ENCODE peak calls at places on chromosome 7, in ten cellular contexts. O is SHP77; K is caudate nucleus; V is skeletal muscle cell; A is DMS79 treated with DMSO at 0.1 percent for 48 hours; D is iPS-NIHi11; W is posterior cingulate gyrus; L is fibroblast of pulmonary artery; Z is activated naive CD4-positive, alpha-beta T cell; F is RWPE1. S is an unnamed sample.

GRCh38 chr7:47539398-47540052 is 42.4 kb downstream of the TNS3 start:
- DNase-seq in O (no peak), K (no peak), V (no peak), A (no peak), D (no peak), W (no peak), L (no peak), Z (no peak), F (no peak), S (no peak)

GRCh38 chr7:46178685-46179084 is 257.6 kb upstream of the IGFBP3 start:
- DNase-seq in O (no peak), K (no peak), V (peak; percentile 27), A (no peak), D (no peak), W (no peak), L (peak; percentile 36), Z (no peak), F (no peak), S (no peak)

GRCh38 chr7:100369105-100369504 is 4.2 kb upstream of the PILRA start:
- DNase-seq in O (no peak), K (no peak), V (no peak), A (no peak), D (no peak), W (no peak), L (no peak), Z (no peak), F (no peak), S (no peak)

GRCh38 chr7:47783456-47784240 is 164.6 kb downstream of the PKD1L1 start:
- DNase-seq in O (no peak), K (no peak), V (peak; percentile 90), A (no peak), D (no peak), W (no peak), L (peak; percentile 96), Z (no peak), F (peak; percentile 70), S (peak; percentile 70)

GRCh38 chr7:151820486-151821105 is 56.3 kb downstream of the PRKAG2 start:
- DNase-seq in O (no peak), K (no peak), V (no peak), A (no peak), D (no peak), W (peak; percentile 10), L (no peak), Z (no peak), F (no peak), S (no peak)

GRCh38 chr7:100493476-100494264 is 9.9 kb downstream of the NYAP1 start:
- DNase-seq in O (no peak), K (peak; percentile 43), V (no peak), A (no peak), D (peak; percentile 53), W (peak; percentile 49), L (no peak), Z (peak; percentile 28), F (no peak), S (no peak)

GRCh38 chr7:24029068-24029467 is 254.9 kb upstream of the NPY start:
- DNase-seq in O (no peak), K (no peak), V (no peak), A (no peak), D (no peak), W (no peak), L (no peak), Z (no peak), F (no peak), S (no peak)

GRCh38 chr7:106256137-106256536 is 28.6 kb downstream of the NAMPT start:
- DNase-seq in O (no peak), K (no peak), V (no peak), A (no peak), D (no peak), W (no peak), L (peak; percentile 23), Z (no peak), F (no peak), S (no peak)

GRCh38 chr7:117098457-117098856 is 145.2 kb downstream of the ST7 start:
- DNase-seq in O (no peak), K (no peak), V (peak; percentile 86), A (no peak), D (no peak), W (no peak), L (peak; percentile 90), Z (no peak), F (no peak), S (no peak)

GRCh38 chr7:117195361-117195760 is 127.5 kb downstream of the WNT2 start:
- DNase-seq in O (no peak), K (no peak), V (no peak), A (no peak), D (no peak), W (no peak), L (no peak), Z (no peak), F (no peak), S (no peak)

S was measured in keratinocyte.